ENCODE peak calls at places on chromosomes 4 and X, in six cellular contexts. P is HepG2, K is H1, L is K562, X is GM12878, O is GM12891. W is an unnamed sample.

GRCh38 chr4:65311120-65311519 is 359.2 kb downstream of the EPHA5 start:
- DNase-seq in O (no peak), L (no peak), X (no peak), K (no peak), P (no peak), W (no peak)

GRCh38 chr4:82786004-82786400 is 12.6 kb downstream of the SCD5 start:
- DNase-seq in K (no peak), P (no peak), O (no peak), L (no peak), X (no peak), W (no peak)

GRCh38 chrX:108097380-108097779 is 5.8 kb downstream of the ATG4A start:
- DNase-seq in P (no peak), X (no peak), K (no peak), O (no peak), L (no peak), W (no peak)

GRCh38 chr4:150366487-150366999 is 215.4 kb upstream of the MAB21L2 start:
- DNase-seq in P (no peak), X (peak; percentile 54), O (peak; percentile 3), K (no peak), L (no peak), W (no peak)

GRCh38 chr4:25916870-25917269 is 2.9 kb downstream of the SMIM20 start:
- DNase-seq in O (no peak), X (no peak), L (no peak), P (no peak), K (no peak), W (no peak)

GRCh38 chr4:40678421-40678820 is 48.8 kb upstream of the RBM47 start:
- DNase-seq in X (no peak), P (no peak), K (no peak), L (no peak), O (no peak), W (no peak)

GRCh38 chrX:149877636-149878035 is 3.3 kb upstream of the MAGEA8 start:
- DNase-seq in X (no peak), L (no peak), K (no peak), P (no peak), O (no peak), W (no peak)

GRCh38 chrX:74550295-74550802 is 64.1 kb downstream of the RLIM start:
- DNase-seq in O (no peak), L (peak; percentile 55), X (peak; percentile 35), K (no peak), P (peak; percentile 53), W (no peak)

GRCh38 chr4:184775854-184776555 is 42.1 kb upstream of the CENPU start:
- DNase-seq in O (no peak), P (no peak), K (no peak), L (no peak), X (no peak), W (no peak)

GRCh38 chr4:19748470-19748869 is 503.2 kb upstream of the SLIT2 start:
- DNase-seq in K (no peak), O (no peak), P (no peak), X (no peak), L (peak; percentile 6), W (no peak)

GRCh38 chr4:182222766-182223165 is 20.4 kb upstream of the TENM3 start:
- DNase-seq in P (no peak), O (no peak), L (no peak), X (no peak), K (no peak), W (no peak)

GRCh38 chr4:8366601-8367000 is 73.9 kb downstream of the ACOX3 start:
- DNase-seq in P (no peak), L (no peak), K (no peak), O (no peak), X (no peak), W (no peak)

GRCh38 chr4:41146716-41147506 is 67.4 kb downstream of the APBB2 start:
- DNase-seq in P (no peak), L (no peak), O (no peak), K (no peak), X (no peak), W (no peak)

GRCh38 chr4:55865228-55865806 is 11.9 kb downstream of the EXOC1 start:
- DNase-seq in K (no peak), X (no peak), O (no peak), P (no peak), L (no peak), W (no peak)

GRCh38 chrX:3820170-3820569 is 106.7 kb upstream of the PRKX start:
- DNase-seq in K (no peak), P (no peak), X (no peak), L (no peak), O (no peak), W (no peak)

GRCh38 chrX:3811331-3812311 is 98.2 kb upstream of the PRKX start:
- DNase-seq in X (peak; percentile 84), O (peak; percentile 7), P (peak; percentile 16), L (peak; percentile 46), K (no peak), W (no peak)

GRCh38 chrX:3815896-3816664 is 102.6 kb upstream of the PRKX start:
- DNase-seq in O (peak; percentile 6), X (peak; percentile 13), P (peak; percentile 36), K (no peak), L (peak; percentile 56), W (no peak)
- TF ChIP-seq TAF1 in O (no peak), X (no peak), P (peak; percentile 24), K (peak; percentile 10), L (peak; percentile 11), W (no peak)

DNA sequence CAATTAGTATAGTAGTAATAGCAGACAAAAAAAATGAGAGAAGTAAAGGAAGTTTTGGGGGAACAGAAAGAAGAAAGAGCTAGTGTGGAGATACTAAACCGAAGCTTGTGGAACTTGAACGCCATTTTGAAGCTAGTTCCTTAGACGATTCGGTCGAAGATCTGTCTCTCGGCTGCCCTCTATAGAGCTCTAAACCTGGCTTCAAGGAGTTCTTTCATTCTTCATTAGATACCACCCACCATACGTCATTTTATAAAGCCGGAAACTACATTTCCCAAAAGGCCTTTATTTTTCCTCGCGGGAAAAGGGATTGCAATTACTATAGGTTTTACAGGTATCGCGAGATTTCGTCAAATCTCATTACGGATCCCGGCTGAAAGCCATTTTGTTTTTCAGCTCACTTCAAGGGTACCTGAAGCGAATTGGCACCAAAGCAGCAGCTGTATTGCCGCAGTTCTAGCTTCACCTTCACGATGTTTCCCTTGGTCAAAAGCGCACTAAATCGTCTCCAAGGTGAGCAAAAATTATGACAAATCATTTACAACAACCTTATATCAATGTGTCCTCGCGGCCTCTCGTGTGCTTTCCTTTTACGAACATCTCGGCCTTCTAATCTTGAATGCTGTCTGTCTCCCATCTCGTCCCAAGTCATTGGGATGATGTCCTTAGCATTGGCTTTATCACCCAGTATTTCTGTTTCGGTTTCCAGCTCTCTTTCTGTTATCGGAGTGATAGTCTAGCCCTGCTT is at the start of gene COX7B:
- DNase-seq in P (peak; percentile 96), X (peak; percentile 92), L (peak; percentile 78), K (peak; percentile 43), O (peak; percentile 25), W (peak; percentile 19)
- TF ChIP-seq POLR2A in P (peak; percentile 85), X (peak; percentile 78), L (peak; percentile 91), K (peak; percentile 91), O (peak; percentile 88), W (peak; percentile 69)

GRCh38 chr4:17030543-17030942 is 132.1 kb upstream of the LDB2 start:
- DNase-seq in O (no peak), K (no peak), X (no peak), P (no peak), L (no peak), W (no peak)
- TF ChIP-seq POLR2AphosphoS5 in O (no peak), K (no peak), X (no peak), P (no peak), L (no peak), W (no peak)

GRCh38 chrX:40268126-40268525 is 170.4 kb upstream of the BCOR start:
- DNase-seq in O (no peak), X (no peak), L (no peak), K (no peak), P (no peak), W (no peak)
- TF ChIP-seq TAF1 in O (no peak), X (no peak), L (no peak), K (no peak), P (no peak), W (no peak)

DNA sequence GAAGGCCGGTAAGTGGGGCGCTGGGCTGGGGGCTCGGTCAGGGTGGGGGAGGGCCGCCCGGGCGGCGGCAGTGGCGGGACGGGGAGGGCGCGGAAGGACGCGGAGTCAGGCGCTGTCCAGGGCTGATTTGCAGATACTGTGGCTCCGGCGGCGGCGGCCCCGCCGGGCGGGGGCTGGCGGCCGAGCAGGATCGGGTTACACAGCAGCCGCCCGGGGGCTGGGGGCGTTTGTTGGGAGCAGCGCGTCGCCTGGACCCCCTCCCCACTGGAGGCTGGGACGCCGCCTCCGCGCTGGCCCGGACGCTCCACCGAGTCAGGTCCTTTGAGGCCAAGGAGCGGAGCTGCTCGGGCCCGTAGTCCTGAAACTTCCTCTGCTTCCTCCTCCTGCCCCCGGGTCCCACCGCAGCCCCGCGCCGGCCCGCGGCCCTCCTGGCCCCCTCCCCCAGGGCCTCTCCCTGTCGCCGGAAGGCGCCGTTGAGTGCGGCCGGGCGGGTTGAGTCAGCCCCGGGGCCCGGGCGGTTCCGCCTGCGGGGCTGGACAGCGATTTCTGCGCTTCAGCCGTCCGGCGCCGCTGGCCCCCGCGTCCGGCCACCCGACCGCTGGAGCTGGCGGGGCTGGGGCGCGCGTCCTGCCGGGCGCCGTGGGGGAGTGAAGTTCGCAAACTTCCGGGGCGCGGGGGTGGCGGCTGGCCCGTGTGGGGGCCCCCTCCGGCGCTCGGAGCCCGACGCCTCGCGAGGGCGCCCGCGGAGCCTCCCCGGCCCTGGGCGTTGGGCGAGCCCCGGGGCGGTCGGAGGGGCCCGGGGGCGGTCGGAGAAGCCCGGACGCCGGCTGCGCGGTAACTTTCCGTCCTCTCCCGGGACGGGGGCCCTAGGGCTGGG is 744 bp downstream of the REST start:
- DNase-seq in X (no peak), P (peak; percentile 47), L (peak; percentile 89), O (peak; percentile 74), K (peak; percentile 57), W (peak; percentile 79)
- TF ChIP-seq POLR2A in X (peak; percentile 52), P (peak; percentile 10), L (peak; percentile 44), O (no peak), K (no peak), W (no peak)

DNA sequence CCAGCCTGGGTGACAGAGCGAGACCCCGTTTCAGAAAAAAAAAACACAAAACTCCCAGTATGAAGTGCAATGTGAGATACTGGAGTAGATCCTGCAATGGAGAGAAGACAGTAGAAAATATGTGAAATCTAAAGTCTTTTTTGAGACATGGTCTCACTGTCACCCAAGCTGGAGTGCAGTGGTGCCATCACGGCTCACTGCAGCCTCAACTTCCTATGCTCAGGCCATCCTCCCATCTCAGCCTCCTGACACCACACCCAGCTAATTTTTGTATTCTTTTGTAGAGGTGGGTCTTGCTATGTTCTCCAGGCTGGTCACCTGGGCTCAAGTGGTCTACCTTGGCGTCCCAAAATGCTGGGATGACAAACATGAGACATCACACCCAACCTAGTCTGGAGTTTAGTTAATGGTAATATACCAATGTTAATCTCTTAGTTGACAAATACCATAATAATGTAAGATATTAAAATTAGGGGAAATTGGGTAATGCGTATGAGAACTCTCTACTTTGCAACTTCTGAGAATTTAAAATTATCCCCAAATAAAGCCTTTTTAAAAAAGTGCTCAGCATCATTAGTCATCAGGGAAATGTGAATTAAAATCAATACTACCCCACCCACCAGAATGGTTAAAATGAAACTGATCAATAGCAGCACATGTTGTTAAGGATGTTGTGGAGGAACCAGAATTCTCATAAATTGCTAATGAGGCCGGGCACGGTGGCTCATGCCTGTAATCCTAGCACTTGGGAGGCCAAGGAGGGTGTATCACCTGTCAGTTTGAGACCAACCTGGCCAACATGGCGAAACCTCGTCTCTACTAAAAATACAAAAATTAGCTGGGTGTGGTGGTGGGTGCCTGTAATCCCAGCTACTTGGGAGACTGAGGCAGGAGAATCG is 15.0 kb downstream of the RBMX start:
- DNase-seq in X (no peak), O (no peak), P (no peak), L (no peak), K (no peak), W (no peak)
- TF ChIP-seq POLR2AphosphoS5 in X (no peak), O (no peak), P (no peak), L (no peak), K (peak; percentile 74), W (no peak)

GRCh38 chr4:83851261-83852084 is 315.6 kb downstream of the GPAT3 start:
- DNase-seq in K (peak; percentile 85), X (no peak), L (no peak), O (no peak), P (peak; percentile 86), W (no peak)
- TF ChIP-seq TAF1 in K (no peak), X (no peak), L (no peak), O (no peak), P (no peak), W (no peak)

W was measured in GM12892.